ENCODE peak calls at places on chromosomes 16 and 17, in nine cellular contexts. N is psoas muscle, U is frontal cortex, G is mesenteric fat pad, R is kidney glomerular epithelial cell, K is aorta, H is NCI-H510A treated with DMSO at 0.1 percent for 48 hours, J is AG08395, O is neural crest cell. S is an unnamed sample.

GRCh38 chr17:48055531-48056245 is 7.5 kb downstream of the NFE2L1 start:
- DNase-seq in R (no peak), N (no peak), H (no peak), U (no peak), O (no peak), G (peak; percentile 47), J (no peak), K (no peak), S (no peak)

GRCh38 chr17:41483991-41484826 is 3.3 kb upstream of the KRT35 start:
- DNase-seq in O (no peak), J (no peak), H (no peak), G (no peak), K (peak; percentile 47), N (no peak), R (peak; percentile 57), U (no peak), S (no peak)

GRCh38 chr16:74184839-74185238 is 111.8 kb upstream of the PSMD7 start:
- DNase-seq in J (no peak), U (no peak), H (no peak), K (no peak), O (no peak), R (no peak), G (no peak), N (no peak), S (no peak)

GRCh38 chr17:9199474-9200196 is 178.3 kb downstream of the NTN1 start:
- DNase-seq in U (no peak), G (no peak), R (no peak), J (no peak), O (no peak), K (no peak), H (no peak), N (no peak), S (no peak)

GRCh38 chr16:2720719-2721633 is 952 bp upstream of the PRSS27 start:
- DNase-seq in U (peak; percentile 87), G (peak; percentile 97), O (peak; percentile 85), H (peak; percentile 43), R (peak; percentile 29), K (peak; percentile 95), J (peak; percentile 90), N (peak; percentile 92), S (peak; percentile 54)

GRCh38 chr17:71792966-71793365 is 327.9 kb upstream of the SOX9 start:
- DNase-seq in R (no peak), U (no peak), N (no peak), K (no peak), H (no peak), J (peak; percentile 11), G (no peak), O (no peak), S (peak; percentile 1)

GRCh38 chr16:66495440-66495839 is 54.5 kb downstream of the TK2 start:
- DNase-seq in U (no peak), J (no peak), H (no peak), O (no peak), G (peak; percentile 49), N (no peak), R (no peak), K (peak; percentile 17), S (no peak)

GRCh38 chr17:40699880-40700279 is 3.7 kb downstream of the KRT24 start:
- DNase-seq in G (no peak), U (no peak), H (peak; percentile 54), R (no peak), O (no peak), K (no peak), N (no peak), J (no peak), S (no peak)

GRCh38 chr17:41654134-41654907 is 29.9 kb upstream of the KRT17 start:
- DNase-seq in K (no peak), U (no peak), H (no peak), J (no peak), G (no peak), N (peak; percentile 48), R (no peak), O (no peak), S (no peak)

GRCh38 chr17:78723001-78723796 is 58.9 kb downstream of the CYTH1 start:
- DNase-seq in R (no peak), J (peak; percentile 51), H (peak; percentile 61), G (no peak), U (peak; percentile 61), N (peak; percentile 68), O (peak; percentile 62), K (peak; percentile 81), S (peak; percentile 97)

GRCh38 chr17:20203761-20204263 is 194.7 kb downstream of the SPECC1 start:
- DNase-seq in N (no peak), H (no peak), G (no peak), J (no peak), O (no peak), U (no peak), R (peak; percentile 73), K (no peak), S (no peak)

GRCh38 chr16:77967054-77968035 is 55.0 kb upstream of the CLEC3A start:
- DNase-seq in U (no peak), J (no peak), G (no peak), N (no peak), O (no peak), H (no peak), R (no peak), K (no peak), S (no peak)

GRCh38 chr16:73265124-73265838 is 217.4 kb upstream of the ZFHX3 start:
- DNase-seq in K (no peak), R (no peak), H (no peak), J (no peak), U (no peak), N (no peak), O (no peak), G (no peak), S (no peak)

GRCh38 chr17:66476014-66476413 is 173.6 kb downstream of the PRKCA start:
- DNase-seq in U (no peak), K (no peak), H (no peak), G (no peak), O (no peak), J (no peak), N (no peak), R (no peak), S (no peak)

GRCh38 chr16:18969855-18970240 is 13.9 kb upstream of the TMC7 start:
- DNase-seq in K (no peak), O (no peak), R (no peak), J (no peak), H (no peak), G (no peak), N (no peak), U (no peak), S (no peak)

GRCh38 chr16:10752843-10753523 is 9.3 kb downstream of the NUBP1 start:
- DNase-seq in O (no peak), R (no peak), U (no peak), N (no peak), J (no peak), K (peak; percentile 80), H (no peak), G (no peak), S (peak; percentile 73)

GRCh38 chr16:3152022-3152272 is 17.1 kb downstream of the ZNF213 start:
- DNase-seq in O (no peak), H (no peak), J (no peak), G (no peak), U (no peak), K (peak; percentile 69), N (no peak), R (no peak), S (no peak)

GRCh38 chr17:62966426-62967110 is 533 bp downstream of the TANC2 start:
- DNase-seq in U (peak; percentile 42), N (no peak), O (peak; percentile 59), J (peak; percentile 34), K (peak; percentile 90), R (peak; percentile 27), H (peak; percentile 43), G (no peak), S (peak; percentile 18)

GRCh38 chr17:19418312-19418992 is 7.4 kb downstream of the RNF112 start:
- DNase-seq in J (peak; percentile 51), U (no peak), O (no peak), N (no peak), K (no peak), G (peak; percentile 72), R (no peak), H (no peak), S (no peak)

GRCh38 chr17:39194985-39195524 is 2.4 kb downstream of the CACNB1 start:
- DNase-seq in K (no peak), O (no peak), R (no peak), N (no peak), J (no peak), H (no peak), U (peak; percentile 60), G (no peak), S (no peak)

GRCh38 chr16:79267781-79268180 is 332.8 kb downstream of the MAF start:
- DNase-seq in K (no peak), U (no peak), O (no peak), H (no peak), R (no peak), N (no peak), G (no peak), J (no peak), S (no peak)

GRCh38 chr17:69732272-69732671 is 317.8 kb downstream of the MAP2K6 start:
- DNase-seq in U (no peak), J (no peak), O (no peak), N (no peak), G (no peak), K (no peak), H (no peak), R (peak; percentile 87), S (no peak)

GRCh38 chr16:62832214-62832613 is 796.0 kb upstream of the CDH8 start:
- DNase-seq in R (no peak), H (no peak), J (no peak), N (no peak), O (no peak), G (no peak), U (no peak), K (no peak), S (no peak)

S was measured in globus pallidus.